ENCODE peak calls at places on chromosomes 11 and 22, in five cellular contexts. One of them, this sample, is unnamed.

GRCh38 chr11:125381499-125381898 is 114.6 kb downstream of the FEZ1 start:
- DNase-seq in coronary artery: no peak
- DNase-seq in brain microvascular endothelial cell: no peak
- DNase-seq in fibroblast of mammary gland: no peak
- DNase-seq in fibroblast of pulmonary artery: no peak
- DNase-seq in this sample: no peak

GRCh38 chr11:11845066-11845465 is 3.3 kb downstream of the USP47 start:
- DNase-seq in coronary artery: no peak
- DNase-seq in brain microvascular endothelial cell: no peak
- DNase-seq in fibroblast of mammary gland: no peak
- DNase-seq in fibroblast of pulmonary artery: no peak
- DNase-seq in this sample: no peak

GRCh38 chr11:73236879-73237278 is 18.8 kb downstream of the P2RY2 start:
- DNase-seq in coronary artery: no peak
- DNase-seq in brain microvascular endothelial cell: no peak
- DNase-seq in fibroblast of mammary gland: peak; percentile 44
- DNase-seq in fibroblast of pulmonary artery: peak; percentile 45
- DNase-seq in this sample: peak; percentile 80

GRCh38 chr11:6637871-6638270 is 17.7 kb downstream of the DCHS1 start:
- DNase-seq in coronary artery: peak; percentile 72
- DNase-seq in brain microvascular endothelial cell: no peak
- DNase-seq in fibroblast of mammary gland: peak; percentile 88
- DNase-seq in fibroblast of pulmonary artery: peak; percentile 42
- DNase-seq in this sample: no peak

GRCh38 chr11:57071829-57072228 is 83.1 kb downstream of the OR5AK2 start:
- DNase-seq in coronary artery: no peak
- DNase-seq in brain microvascular endothelial cell: no peak
- DNase-seq in fibroblast of mammary gland: peak; percentile 83
- DNase-seq in fibroblast of pulmonary artery: peak; percentile 77
- DNase-seq in this sample: no peak

GRCh38 chr11:122036022-122036421 is 80.0 kb downstream of the BLID start:
- DNase-seq in coronary artery: no peak
- DNase-seq in brain microvascular endothelial cell: peak; percentile 43
- DNase-seq in fibroblast of mammary gland: peak; percentile 81
- DNase-seq in fibroblast of pulmonary artery: peak; percentile 85
- DNase-seq in this sample: no peak

GRCh38 chr22:36012332-36012731 is 16.3 kb downstream of the RBFOX2 start:
- DNase-seq in coronary artery: no peak
- DNase-seq in brain microvascular endothelial cell: no peak
- DNase-seq in fibroblast of mammary gland: no peak
- DNase-seq in fibroblast of pulmonary artery: no peak
- DNase-seq in this sample: no peak

GRCh38 chr11:33478111-33478573 is 221.0 kb downstream of the HIPK3 start:
- DNase-seq in coronary artery: no peak
- DNase-seq in brain microvascular endothelial cell: no peak
- DNase-seq in fibroblast of mammary gland: peak; percentile 10
- DNase-seq in fibroblast of pulmonary artery: no peak
- DNase-seq in this sample: peak; percentile 5

GRCh38 chr22:44032126-44032730 is 8.1 kb downstream of the PARVB start:
- DNase-seq in coronary artery: no peak
- DNase-seq in brain microvascular endothelial cell: no peak
- DNase-seq in fibroblast of mammary gland: peak; percentile 65
- DNase-seq in fibroblast of pulmonary artery: no peak
- DNase-seq in this sample: no peak

GRCh38 chr11:45655831-45656230 is 9.6 kb downstream of the CHST1 start:
- DNase-seq in coronary artery: peak; percentile 61
- DNase-seq in brain microvascular endothelial cell: no peak
- DNase-seq in fibroblast of mammary gland: no peak
- DNase-seq in fibroblast of pulmonary artery: no peak
- DNase-seq in this sample: no peak

GRCh38 chr11:105432241-105432995 is 177.5 kb upstream of the GRIA4 start:
- DNase-seq in coronary artery: no peak
- DNase-seq in brain microvascular endothelial cell: no peak
- DNase-seq in fibroblast of mammary gland: no peak
- DNase-seq in fibroblast of pulmonary artery: no peak
- DNase-seq in this sample: no peak

GRCh38 chr11:1421291-1421690 is 31.6 kb downstream of the BRSK2 start:
- DNase-seq in coronary artery: no peak
- DNase-seq in brain microvascular endothelial cell: no peak
- DNase-seq in fibroblast of mammary gland: no peak
- DNase-seq in fibroblast of pulmonary artery: no peak
- DNase-seq in this sample: no peak

GRCh38 chr11:86625981-86626380 is 46.4 kb downstream of the ME3 start:
- DNase-seq in coronary artery: no peak
- DNase-seq in brain microvascular endothelial cell: no peak
- DNase-seq in fibroblast of mammary gland: no peak
- DNase-seq in fibroblast of pulmonary artery: peak; percentile 65
- DNase-seq in this sample: no peak

GRCh38 chr22:30420401-30421178 is 5.0 kb upstream of the MTFP1 start:
- DNase-seq in coronary artery: no peak
- DNase-seq in brain microvascular endothelial cell: peak; percentile 90
- DNase-seq in fibroblast of mammary gland: peak; percentile 93
- DNase-seq in fibroblast of pulmonary artery: peak; percentile 92
- DNase-seq in this sample: no peak

GRCh38 chr11:118216621-118217526 is 7.9 kb downstream of the JAML start:
- DNase-seq in coronary artery: no peak
- DNase-seq in brain microvascular endothelial cell: no peak
- DNase-seq in fibroblast of mammary gland: no peak
- DNase-seq in fibroblast of pulmonary artery: no peak
- DNase-seq in this sample: peak; percentile 87

GRCh38 chr11:79249341-79249993 is 191.4 kb downstream of the TENM4 start:
- DNase-seq in coronary artery: no peak
- DNase-seq in brain microvascular endothelial cell: no peak
- DNase-seq in fibroblast of mammary gland: peak; percentile 73
- DNase-seq in fibroblast of pulmonary artery: peak; percentile 46
- DNase-seq in this sample: no peak

GRCh38 chr22:30246962-30247376 is 410 bp upstream of the LIF start:
- DNase-seq in coronary artery: no peak
- DNase-seq in brain microvascular endothelial cell: no peak
- DNase-seq in fibroblast of mammary gland: no peak
- DNase-seq in fibroblast of pulmonary artery: no peak
- DNase-seq in this sample: no peak

GRCh38 chr11:75351541-75352416 is at the start of gene ARRB1:
- DNase-seq in coronary artery: peak; percentile 79
- DNase-seq in brain microvascular endothelial cell: peak; percentile 6
- DNase-seq in fibroblast of mammary gland: no peak
- DNase-seq in fibroblast of pulmonary artery: peak; percentile 56
- DNase-seq in this sample: peak; percentile 98

GRCh38 chr11:128627666-128628342 is 40.4 kb upstream of the ETS1 start:
- DNase-seq in coronary artery: peak; percentile 21
- DNase-seq in brain microvascular endothelial cell: no peak
- DNase-seq in fibroblast of mammary gland: no peak
- DNase-seq in fibroblast of pulmonary artery: no peak
- DNase-seq in this sample: peak; percentile 30

GRCh38 chr11:109046284-109046992 is 375.6 kb upstream of the C11orf87 start:
- DNase-seq in coronary artery: no peak
- DNase-seq in brain microvascular endothelial cell: no peak
- DNase-seq in fibroblast of mammary gland: no peak
- DNase-seq in fibroblast of pulmonary artery: no peak
- DNase-seq in this sample: no peak

GRCh38 chr11:131670876-131671275 is 300.5 kb downstream of the NTM start:
- DNase-seq in coronary artery: no peak
- DNase-seq in brain microvascular endothelial cell: no peak
- DNase-seq in fibroblast of mammary gland: no peak
- DNase-seq in fibroblast of pulmonary artery: no peak
- DNase-seq in this sample: no peak

GRCh38 chr11:27795955-27796861 is 96.0 kb upstream of the BDNF start:
- DNase-seq in coronary artery: no peak
- DNase-seq in brain microvascular endothelial cell: no peak
- DNase-seq in fibroblast of mammary gland: no peak
- DNase-seq in fibroblast of pulmonary artery: no peak
- DNase-seq in this sample: no peak

GRCh38 chr22:41931701-41932269 is 5.2 kb upstream of the TNFRSF13C start:
- DNase-seq in coronary artery: no peak
- DNase-seq in brain microvascular endothelial cell: no peak
- DNase-seq in fibroblast of mammary gland: no peak
- DNase-seq in fibroblast of pulmonary artery: no peak
- DNase-seq in this sample: peak; percentile 60

GRCh38 chr22:41939981-41940852 is 6.7 kb downstream of the CENPM start:
- DNase-seq in coronary artery: no peak
- DNase-seq in brain microvascular endothelial cell: no peak
- DNase-seq in fibroblast of mammary gland: no peak
- DNase-seq in fibroblast of pulmonary artery: no peak
- DNase-seq in this sample: peak; percentile 64

GRCh38 chr11:110833033-110833484 is 120.8 kb upstream of the ARHGAP20 start:
- DNase-seq in coronary artery: no peak
- DNase-seq in brain microvascular endothelial cell: no peak
- DNase-seq in fibroblast of mammary gland: peak; percentile 88
- DNase-seq in fibroblast of pulmonary artery: peak; percentile 65
- DNase-seq in this sample: no peak

GRCh38 chr11:129279326-129280026 is 87.4 kb upstream of the ARHGAP32 start:
- DNase-seq in coronary artery: peak; percentile 84
- DNase-seq in brain microvascular endothelial cell: peak; percentile 38
- DNase-seq in fibroblast of mammary gland: peak; percentile 56
- DNase-seq in fibroblast of pulmonary artery: peak; percentile 81
- DNase-seq in this sample: peak; percentile 72

GRCh38 chr22:19011075-19011474 is 75.0 kb upstream of the PRODH start:
- DNase-seq in coronary artery: no peak
- DNase-seq in brain microvascular endothelial cell: no peak
- DNase-seq in fibroblast of mammary gland: no peak
- DNase-seq in fibroblast of pulmonary artery: no peak
- DNase-seq in this sample: no peak

GRCh38 chr11:91932151-91932821 is 292.3 kb upstream of the FAT3 start:
- DNase-seq in coronary artery: no peak
- DNase-seq in brain microvascular endothelial cell: no peak
- DNase-seq in fibroblast of mammary gland: peak; percentile 50
- DNase-seq in fibroblast of pulmonary artery: no peak
- DNase-seq in this sample: no peak

GRCh38 chr22:43826142-43827093 is 14.3 kb upstream of the EFCAB6 start:
- DNase-seq in coronary artery: no peak
- DNase-seq in brain microvascular endothelial cell: peak; percentile 63
- DNase-seq in fibroblast of mammary gland: peak; percentile 71
- DNase-seq in fibroblast of pulmonary artery: peak; percentile 65
- DNase-seq in this sample: peak; percentile 26

GRCh38 chr11:126725043-126725442 is 275.5 kb downstream of the KIRREL3 start:
- DNase-seq in coronary artery: no peak
- DNase-seq in brain microvascular endothelial cell: no peak
- DNase-seq in fibroblast of mammary gland: no peak
- DNase-seq in fibroblast of pulmonary artery: no peak
- DNase-seq in this sample: no peak

GRCh38 chr22:48438791-48439559 is 1388.7 kb downstream of the BRD1 start:
- DNase-seq in coronary artery: no peak
- DNase-seq in brain microvascular endothelial cell: no peak
- DNase-seq in fibroblast of mammary gland: no peak
- DNase-seq in fibroblast of pulmonary artery: no peak
- DNase-seq in this sample: no peak

GRCh38 chr22:48436201-48436931 is 1391.3 kb downstream of the BRD1 start:
- DNase-seq in coronary artery: no peak
- DNase-seq in brain microvascular endothelial cell: no peak
- DNase-seq in fibroblast of mammary gland: no peak
- DNase-seq in fibroblast of pulmonary artery: no peak
- DNase-seq in this sample: no peak

GRCh38 chr22:48439560-48440135 is 1388.0 kb downstream of the BRD1 start:
- DNase-seq in coronary artery: no peak
- DNase-seq in brain microvascular endothelial cell: no peak
- DNase-seq in fibroblast of mammary gland: no peak
- DNase-seq in fibroblast of pulmonary artery: no peak
- DNase-seq in this sample: no peak

GRCh38 chr22:48440176-48440575 is 1387.5 kb downstream of the BRD1 start:
- DNase-seq in coronary artery: no peak
- DNase-seq in brain microvascular endothelial cell: no peak
- DNase-seq in fibroblast of mammary gland: no peak
- DNase-seq in fibroblast of pulmonary artery: no peak
- DNase-seq in this sample: no peak

GRCh38 chr22:48438096-48438495 is 1389.6 kb downstream of the BRD1 start:
- DNase-seq in coronary artery: no peak
- DNase-seq in brain microvascular endothelial cell: no peak
- DNase-seq in fibroblast of mammary gland: no peak
- DNase-seq in fibroblast of pulmonary artery: no peak
- DNase-seq in this sample: no peak
- H3K4me3 ChIP-seq in coronary artery: no peak overlapping the region
- H3K4me3 ChIP-seq in brain microvascular endothelial cell: no peak overlapping the region
- H3K4me3 ChIP-seq in fibroblast of mammary gland: no peak overlapping the region
- H3K4me3 ChIP-seq in fibroblast of pulmonary artery: no peak overlapping the region
- H3K4me3 ChIP-seq in this sample: no peak overlapping the region

DNA sequence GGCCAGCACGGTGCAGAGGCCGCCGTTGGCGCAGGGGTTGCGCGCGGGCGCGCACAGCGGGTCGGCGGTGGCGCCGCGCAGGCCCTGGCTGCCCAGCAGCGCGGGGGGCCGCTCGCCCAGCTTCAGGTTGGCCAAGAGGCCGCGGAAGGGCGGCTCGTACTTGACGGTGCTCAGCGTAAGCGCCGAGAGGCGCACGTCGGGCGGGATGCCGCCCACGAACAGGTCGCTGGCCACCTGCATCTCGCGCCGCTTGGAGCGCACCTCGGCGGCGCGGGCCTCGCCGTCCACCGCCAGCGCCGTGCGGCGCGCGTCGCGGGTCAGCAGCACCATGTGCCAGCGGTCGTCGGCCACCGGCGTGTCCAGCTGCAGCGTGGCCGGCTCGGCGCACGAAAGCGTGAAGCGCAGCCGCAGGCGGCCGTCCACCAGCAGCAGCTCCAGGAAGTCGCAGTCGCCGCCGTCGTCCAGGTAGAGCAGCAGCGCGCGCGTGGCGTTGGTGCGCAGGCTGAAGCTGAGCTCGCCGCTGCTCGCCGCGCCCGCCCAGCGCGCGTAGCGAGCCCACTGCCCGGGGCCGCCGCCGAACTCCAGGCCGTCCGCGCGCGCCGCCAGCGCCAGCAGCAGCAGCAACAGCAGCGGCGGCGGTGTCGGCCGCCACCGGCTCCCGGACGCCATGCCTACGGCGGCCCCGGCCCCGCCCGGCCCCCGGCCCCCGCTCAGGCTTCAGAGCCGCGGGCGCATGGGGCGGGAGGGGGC is 9.8 kb downstream of the NRXN2 start:
- DNase-seq in coronary artery: no peak
- DNase-seq in brain microvascular endothelial cell: no peak
- DNase-seq in fibroblast of mammary gland: peak; percentile 21
- DNase-seq in fibroblast of pulmonary artery: peak; percentile 44
- DNase-seq in this sample: no peak
- H3K4me3 ChIP-seq in coronary artery: peak overlapping the region; percentile 41
- H3K4me3 ChIP-seq in brain microvascular endothelial cell: no peak overlapping the region
- H3K4me3 ChIP-seq in fibroblast of mammary gland: no peak overlapping the region
- H3K4me3 ChIP-seq in fibroblast of pulmonary artery: no peak overlapping the region
- H3K4me3 ChIP-seq in this sample: no peak overlapping the region

GRCh38 chr11:63785823-63786222 is 17.2 kb upstream of the ZFTA start:
- DNase-seq in coronary artery: no peak
- DNase-seq in brain microvascular endothelial cell: no peak
- DNase-seq in fibroblast of mammary gland: no peak
- DNase-seq in fibroblast of pulmonary artery: no peak
- DNase-seq in this sample: no peak

GRCh38 chr11:63783925-63784592 is 15.5 kb upstream of the ZFTA start:
- DNase-seq in coronary artery: no peak
- DNase-seq in brain microvascular endothelial cell: no peak
- DNase-seq in fibroblast of mammary gland: no peak
- DNase-seq in fibroblast of pulmonary artery: no peak
- DNase-seq in this sample: no peak

GRCh38 chr11:63779044-63779443 is 10.5 kb upstream of the ZFTA start:
- DNase-seq in coronary artery: no peak
- DNase-seq in brain microvascular endothelial cell: no peak
- DNase-seq in fibroblast of mammary gland: no peak
- DNase-seq in fibroblast of pulmonary artery: peak; percentile 33
- DNase-seq in this sample: no peak

GRCh38 chr11:63782749-63783148 is 14.2 kb upstream of the ZFTA start:
- DNase-seq in coronary artery: no peak
- DNase-seq in brain microvascular endothelial cell: no peak
- DNase-seq in fibroblast of mammary gland: no peak
- DNase-seq in fibroblast of pulmonary artery: no peak
- DNase-seq in this sample: no peak
- H3K4me3 ChIP-seq in coronary artery: no peak overlapping the region
- H3K4me3 ChIP-seq in brain microvascular endothelial cell: no peak overlapping the region
- H3K4me3 ChIP-seq in fibroblast of mammary gland: no peak overlapping the region
- H3K4me3 ChIP-seq in fibroblast of pulmonary artery: no peak overlapping the region
- H3K4me3 ChIP-seq in this sample: no peak overlapping the region

GRCh38 chr11:65911682-65912568 is 6.9 kb downstream of the C11orf68 start:
- DNase-seq in coronary artery: no peak
- DNase-seq in brain microvascular endothelial cell: no peak
- DNase-seq in fibroblast of mammary gland: peak; percentile 91
- DNase-seq in fibroblast of pulmonary artery: peak; percentile 80
- DNase-seq in this sample: peak; percentile 77
- H3K4me3 ChIP-seq in coronary artery: peak overlapping the region; percentile 16
- H3K4me3 ChIP-seq in brain microvascular endothelial cell: no peak overlapping the region
- H3K4me3 ChIP-seq in fibroblast of mammary gland: no peak overlapping the region
- H3K4me3 ChIP-seq in fibroblast of pulmonary artery: no peak overlapping the region
- H3K4me3 ChIP-seq in this sample: no peak overlapping the region